ENCODE peak calls at places on chromosomes 1 and 21, in ten cellular contexts. C, O, Z, I, U, X, W, P, E and A are unnamed samples.

GRCh38 chr1:158180741-158181576 is at the start of gene CD1D:
- DNase-seq in C (no peak), O (peak; percentile 89), Z (peak; percentile 74), I (no peak), U (peak; percentile 38), X (peak; percentile 67), W (no peak), P (no peak), E (no peak), A (no peak)

GRCh38 chr1:198686069-198686728 is 47.4 kb downstream of the PTPRC start:
- DNase-seq in C (no peak), O (no peak), Z (peak; percentile 43), I (no peak), U (no peak), X (no peak), W (no peak), P (peak; percentile 26), E (no peak), A (no peak)

GRCh38 chr1:229159668-229160544 is 111.0 kb upstream of the RAB4A start:
- DNase-seq in C (no peak), O (no peak), Z (no peak), I (no peak), U (no peak), X (no peak), W (no peak), P (no peak), E (peak; percentile 39), A (no peak)

GRCh38 chr1:119372493-119373086 is 4.0 kb downstream of the HAO2 start:
- DNase-seq in C (peak; percentile 75), O (no peak), Z (peak; percentile 90), I (no peak), U (peak; percentile 55), X (no peak), W (no peak), P (peak; percentile 49), E (no peak), A (no peak)

GRCh38 chr1:52707927-52708655 is 9.9 kb upstream of the COA7 start:
- DNase-seq in C (no peak), O (peak; percentile 80), Z (no peak), I (no peak), U (no peak), X (no peak), W (no peak), P (no peak), E (peak; percentile 10), A (no peak)

GRCh38 chr1:35544976-35545375 is 12.2 kb downstream of the KIAA0319L start:
- DNase-seq in C (no peak), O (no peak), Z (peak; percentile 86), I (no peak), U (peak; percentile 35), X (no peak), W (no peak), P (no peak), E (no peak), A (no peak)

GRCh38 chr21:15132781-15133180 is 68.0 kb upstream of the NRIP1 start:
- DNase-seq in C (no peak), O (no peak), Z (no peak), I (no peak), U (no peak), X (no peak), W (no peak), P (no peak), E (no peak), A (no peak)

GRCh38 chr1:233359431-233359830 is 31.9 kb downstream of the MAP3K21 start:
- DNase-seq in C (no peak), O (no peak), Z (no peak), I (no peak), U (peak; percentile 64), X (no peak), W (no peak), P (no peak), E (no peak), A (no peak)

GRCh38 chr1:201139306-201139705 is 12.3 kb upstream of the ASCL5 start:
- DNase-seq in C (no peak), O (no peak), Z (no peak), I (no peak), U (no peak), X (no peak), W (no peak), P (no peak), E (no peak), A (no peak)

GRCh38 chr1:201140941-201141260 is 13.4 kb downstream of the TMEM9 start:
- DNase-seq in C (no peak), O (no peak), Z (no peak), I (no peak), U (no peak), X (no peak), W (no peak), P (no peak), E (no peak), A (no peak)

GRCh38 chr1:201138311-201138840 is 11.4 kb upstream of the ASCL5 start:
- DNase-seq in C (no peak), O (peak; percentile 39), Z (no peak), I (no peak), U (no peak), X (no peak), W (no peak), P (no peak), E (no peak), A (no peak)

GRCh38 chr1:201140235-201140940 is 13.4 kb upstream of the ASCL5 start:
- DNase-seq in C (no peak), O (no peak), Z (no peak), I (no peak), U (no peak), X (no peak), W (no peak), P (no peak), E (no peak), A (peak; percentile 22)

GRCh38 chr1:201139756-201140155 is 12.8 kb upstream of the ASCL5 start:
- DNase-seq in C (no peak), O (no peak), Z (no peak), I (no peak), U (no peak), X (no peak), W (no peak), P (no peak), E (no peak), A (no peak)
- H3K4me1 ChIP-seq in C (no peaks in the 10 kb centered on the region), O (no peaks in the 10 kb centered on the region), Z (no peaks in the 10 kb centered on the region), I (no peaks in the 10 kb centered on the region), U (peaks cover 14% of the 10 kb centered on the region), X (peaks cover 21% of the 10 kb centered on the region), W (peaks cover 34% of the 10 kb centered on the region), P (no peaks in the 10 kb centered on the region), E (no peaks in the 10 kb centered on the region), A (peaks cover 30% of the 10 kb centered on the region)

GRCh38 chr1:171740356-171740863 is 1.5 kb downstream of the VAMP4 start:
- DNase-seq in C (no peak), O (no peak), Z (no peak), I (no peak), U (no peak), X (no peak), W (no peak), P (no peak), E (no peak), A (no peak)

GRCh38 chr1:171743014-171743870 is 1.4 kb upstream of the VAMP4 start:
- DNase-seq in C (peak; percentile 14), O (no peak), Z (no peak), I (no peak), U (peak; percentile 37), X (no peak), W (no peak), P (no peak), E (peak; percentile 25), A (no peak)

GRCh38 chr1:171742577-171742922 is 685 bp upstream of the VAMP4 start:
- DNase-seq in C (peak; percentile 59), O (peak; percentile 81), Z (peak; percentile 74), I (no peak), U (peak; percentile 49), X (peak; percentile 72), W (no peak), P (no peak), E (peak; percentile 45), A (peak; percentile 81)

GRCh38 chr1:171740987-171741871 is 636 bp downstream of the VAMP4 start:
- DNase-seq in C (peak; percentile 38), O (no peak), Z (peak; percentile 52), I (peak; percentile 93), U (peak; percentile 47), X (peak; percentile 71), W (no peak), P (no peak), E (peak; percentile 37), A (peak; percentile 73)

GRCh38 chr1:171741872-171742576 is at the start of gene VAMP4:
- DNase-seq in C (peak; percentile 86), O (peak; percentile 97), Z (peak; percentile 95), I (peak; percentile 96), U (peak; percentile 91), X (peak; percentile 94), W (no peak), P (peak; percentile 60), E (peak; percentile 85), A (peak; percentile 93)
- TF ChIP-seq POLR2AphosphoS5 in C (peak; percentile 89), O (peak; percentile 96), Z (peak; percentile 87), I (peak; percentile 99), U (peak; percentile 96), X (peak; percentile 98), W (peak; percentile 74), P (peak; percentile 97), E (peak; percentile 97), A (peak; percentile 65)

GRCh38 chr1:111202707-111203623 is 2.5 kb upstream of the DENND2D start:
- DNase-seq in C (no peak), O (no peak), Z (no peak), I (peak; percentile 83), U (no peak), X (no peak), W (no peak), P (no peak), E (no peak), A (no peak)

GRCh38 chr1:111204211-111204883 is 3.9 kb upstream of the DENND2D start:
- DNase-seq in C (peak; percentile 55), O (peak; percentile 98), Z (no peak), I (no peak), U (peak; percentile 92), X (no peak), W (no peak), P (peak; percentile 31), E (peak; percentile 41), A (no peak)

GRCh38 chr1:111202366-111202706 is 1.9 kb upstream of the DENND2D start:
- DNase-seq in C (peak; percentile 46), O (no peak), Z (no peak), I (no peak), U (no peak), X (no peak), W (no peak), P (no peak), E (no peak), A (no peak)

GRCh38 chr1:111204923-111205723 is 4.7 kb upstream of the DENND2D start:
- DNase-seq in C (no peak), O (no peak), Z (no peak), I (no peak), U (no peak), X (no peak), W (no peak), P (no peak), E (no peak), A (no peak)

GRCh38 chr1:111203681-111204210 is 3.3 kb upstream of the DENND2D start:
- DNase-seq in C (peak; percentile 69), O (peak; percentile 99), Z (peak; percentile 66), I (peak; percentile 94), U (peak; percentile 92), X (peak; percentile 84), W (no peak), P (peak; percentile 51), E (peak; percentile 75), A (peak; percentile 90)
- H3K4me3 ChIP-seq in C (peak overlapping the region; percentile 71), O (peak overlapping the region; percentile 80), Z (peak overlapping the region; percentile 53), I (peak overlapping the region; percentile 67), U (peak overlapping the region; percentile 72), X (peak overlapping the region; percentile 38), W (peak overlapping the region; percentile 77), P (peak overlapping the region; percentile 56), E (peak overlapping the region; percentile 76), A (peak overlapping the region; percentile 79)

DNA sequence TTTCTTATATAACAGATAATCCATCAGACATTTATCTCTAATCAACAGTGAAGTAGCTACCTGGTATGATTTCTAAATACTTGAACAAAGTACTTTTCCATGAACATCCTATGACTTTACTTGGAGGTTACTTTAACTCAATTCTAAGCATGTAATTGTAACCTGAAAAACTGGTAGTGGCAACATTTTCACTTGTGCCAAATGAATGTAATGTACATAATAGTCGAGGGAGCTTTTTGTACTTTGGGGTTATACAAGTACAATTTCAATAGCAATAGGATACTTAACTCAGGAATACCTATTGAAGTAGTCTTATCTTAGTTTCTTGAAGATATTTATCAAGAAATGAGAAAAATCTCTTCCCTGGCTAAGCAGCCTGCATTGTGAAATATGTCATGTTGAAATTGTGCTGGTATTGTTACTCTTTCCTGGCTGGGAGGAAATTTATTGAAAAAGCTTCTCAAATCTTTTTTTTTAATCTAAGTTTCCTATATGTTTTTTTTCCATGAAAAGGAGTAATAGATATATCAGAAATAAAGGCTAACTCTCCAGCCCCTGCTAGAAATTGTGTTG is 33.7 kb upstream of the CACYBP start:
- DNase-seq in C (peak; percentile 67), O (no peak), Z (no peak), I (no peak), U (no peak), X (no peak), W (no peak), P (no peak), E (no peak), A (no peak)
- H3K4me1 ChIP-seq in C (peaks cover 5% of the 10 kb centered on the region), O (peaks cover 29% of the 10 kb centered on the region), Z (peaks cover 11% of the 10 kb centered on the region), I (peaks cover 30% of the 10 kb centered on the region), U (peaks cover 40% of the 10 kb centered on the region), X (peaks cover 38% of the 10 kb centered on the region), W (peaks cover 54% of the 10 kb centered on the region), P (peaks cover 2% of the 10 kb centered on the region), E (peaks cover 2% of the 10 kb centered on the region), A (peaks cover 59% of the 10 kb centered on the region)